ENCODE peak calls at places on chromosomes 11 and 22, in five cellular contexts. Q, D, Z, K and T are unnamed samples.

GRCh38 chr22:26017932-26018331 is 151.3 kb upstream of the SEZ6L start:
- DNase-seq in Q (no peak), D (no peak), K (no peak), Z (no peak), T (no peak)

GRCh38 chr11:110295487-110296225 is 758 bp downstream of the RDX start:
- DNase-seq in D (peak; percentile 64), K (peak; percentile 42), Z (peak; percentile 59), Q (no peak), T (peak; percentile 43)

GRCh38 chr11:118167906-118168305 is 8.5 kb downstream of the SCN2B start:
- DNase-seq in Z (no peak), Q (no peak), K (no peak), D (no peak), T (no peak)

GRCh38 chr11:77250881-77251640 is 50.4 kb downstream of the GDPD4 start:
- DNase-seq in Z (no peak), Q (no peak), D (no peak), K (no peak), T (no peak)

GRCh38 chr11:62880231-62880802 is 379 bp upstream of the SLC3A2 start:
- DNase-seq in K (no peak), Q (peak; percentile 38), D (peak; percentile 88), Z (no peak), T (no peak)

GRCh38 chr22:27311666-27312566 is 489.6 kb downstream of the MN1 start:
- DNase-seq in D (no peak), Q (no peak), K (no peak), Z (no peak), T (no peak)

GRCh38 chr11:209275-210121 is 2.0 kb downstream of the RIC8A start:
- DNase-seq in Q (peak; percentile 28), D (no peak), K (no peak), Z (no peak), T (no peak)

GRCh38 chr11:36350137-36350513 is 54.0 kb downstream of the PRR5L start:
- DNase-seq in D (no peak), Q (no peak), K (no peak), Z (no peak), T (no peak)

GRCh38 chr11:31689559-31689958 is 121.6 kb downstream of the PAX6 start:
- DNase-seq in Q (no peak), Z (no peak), D (no peak), K (no peak), T (no peak)

GRCh38 chr22:24996420-24996952 is 44.0 kb downstream of the KIAA1671 start:
- DNase-seq in D (no peak), K (no peak), Q (peak; percentile 27), Z (peak; percentile 55), T (no peak)

GRCh38 chr11:113473983-113474361 is 1.2 kb downstream of the DRD2 start:
- DNase-seq in Q (no peak), Z (no peak), D (no peak), K (no peak), T (no peak)

GRCh38 chr11:114183041-114183511 is 113.1 kb upstream of the NNMT start:
- DNase-seq in Z (peak; percentile 48), Q (no peak), K (peak; percentile 77), D (no peak), T (peak; percentile 73)

GRCh38 chr11:122628691-122629555 is 26.6 kb upstream of the UBASH3B start:
- DNase-seq in Q (peak; percentile 74), K (peak; percentile 67), D (peak; percentile 83), Z (peak; percentile 73), T (peak; percentile 60)

GRCh38 chr11:3106736-3107524 is 49.7 kb upstream of the CARS1 start:
- DNase-seq in Q (no peak), K (no peak), D (peak; percentile 40), Z (no peak), T (no peak)

GRCh38 chr22:19658967-19659804 is 55.1 kb upstream of the SEPTIN5 start:
- DNase-seq in Q (no peak), D (no peak), Z (no peak), K (no peak), T (no peak)

GRCh38 chr22:45203150-45203974 is 37.3 kb downstream of the KIAA0930 start:
- DNase-seq in Z (no peak), Q (no peak), K (no peak), D (no peak), T (no peak)

GRCh38 chr11:64246874-64247728 is at the start of gene PPP1R14B:
- DNase-seq in K (peak; percentile 71), Z (peak; percentile 94), D (peak; percentile 94), Q (peak; percentile 84), T (peak; percentile 74)

GRCh38 chr22:42369250-42370041 is 62.8 kb downstream of the NFAM1 start:
- DNase-seq in D (peak; percentile 95), Z (peak; percentile 92), K (peak; percentile 82), Q (peak; percentile 92), T (peak; percentile 84)

GRCh38 chr22:21694394-21694793 is 28.6 kb downstream of the PPIL2 start:
- DNase-seq in Q (no peak), D (no peak), K (no peak), Z (no peak), T (no peak)

GRCh38 chr11:47631473-47631872 is 10.9 kb downstream of the MTCH2 start:
- DNase-seq in D (no peak), Q (no peak), K (no peak), Z (no peak), T (no peak)

GRCh38 chr22:38570841-38571364 is 920 bp upstream of the DMC1 start:
- DNase-seq in Q (peak; percentile 9), K (peak; percentile 29), Z (peak; percentile 50), D (no peak), T (peak; percentile 37)

GRCh38 chr11:131331546-131331945 is 38.9 kb upstream of the NTM start:
- DNase-seq in K (no peak), Z (no peak), D (no peak), Q (no peak), T (no peak)

GRCh38 chr11:131854391-131854790 is 484.0 kb downstream of the NTM start:
- DNase-seq in D (no peak), Z (no peak), K (no peak), Q (no peak), T (no peak)

GRCh38 chr22:43110444-43110926 is at the start of gene BIK:
- DNase-seq in K (peak; percentile 31), Q (no peak), D (peak; percentile 58), Z (peak; percentile 78), T (peak; percentile 34)

GRCh38 chr22:43474161-43475101 is 62.6 kb downstream of the MPPED1 start:
- DNase-seq in Q (no peak), Z (no peak), K (no peak), D (no peak), T (no peak)

GRCh38 chr11:103988595-103988969 is 47.9 kb upstream of the DDI1 start:
- DNase-seq in D (no peak), Q (no peak), K (no peak), Z (no peak), T (no peak)
- H3K4me3 ChIP-seq in D (no peak overlapping the region), Q (no peak overlapping the region), K (no peak overlapping the region), Z (no peak overlapping the region), T (no peak overlapping the region)

DNA sequence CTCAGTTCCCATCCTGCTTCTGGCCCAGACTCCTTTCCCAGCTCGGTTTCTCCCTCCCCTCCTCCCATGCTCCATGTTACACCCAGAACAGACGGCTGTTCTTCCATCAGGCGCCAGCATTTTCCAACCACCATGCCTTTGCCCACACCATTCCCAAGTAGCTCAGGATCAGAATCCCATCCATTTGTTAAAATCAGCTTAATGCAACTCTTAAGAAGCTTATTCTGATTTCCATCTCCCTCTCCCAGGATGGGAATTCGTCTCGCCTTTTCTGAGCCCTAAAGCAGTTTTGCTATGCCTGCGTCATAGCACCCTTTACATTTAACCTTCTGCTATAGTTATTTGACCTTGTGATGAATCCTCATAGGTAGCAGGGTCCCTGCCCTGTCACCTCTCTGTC is 110.7 kb downstream of the MICAL2 start:
- DNase-seq in D (no peak), K (no peak), Z (no peak), Q (no peak), T (no peak)
- H3K4me1 ChIP-seq in D (peaks cover 2% of the 10 kb centered on the region), K (peaks cover 43% of the 10 kb centered on the region), Z (peaks cover 36% of the 10 kb centered on the region), Q (peaks cover 21% of the 10 kb centered on the region), T (peaks cover 49% of the 10 kb centered on the region)

GRCh38 chr22:49235463-49236300 is 592.0 kb downstream of the BRD1 start:
- DNase-seq in Q (no peak), K (no peak), Z (peak; percentile 33), D (no peak), T (no peak)
- H3K9me3 ChIP-seq in Q (no peaks in the 10 kb centered on the region), K (no peaks in the 10 kb centered on the region), Z (no peaks in the 10 kb centered on the region), D (no peaks in the 10 kb centered on the region), T (no peaks in the 10 kb centered on the region)

GRCh38 chr11:126959700-126960099 is 40.9 kb downstream of the KIRREL3 start:
- DNase-seq in Z (no peak), D (no peak), K (no peak), Q (no peak), T (no peak)

GRCh38 chr11:126968915-126969314 is 31.7 kb downstream of the KIRREL3 start:
- DNase-seq in Q (no peak), D (no peak), K (no peak), Z (no peak), T (no peak)

GRCh38 chr11:126965331-126965730 is 35.2 kb downstream of the KIRREL3 start:
- DNase-seq in Z (no peak), D (no peak), Q (no peak), K (no peak), T (no peak)

GRCh38 chr11:126963603-126964353 is 36.8 kb downstream of the KIRREL3 start:
- DNase-seq in D (no peak), K (no peak), Q (peak; percentile 57), Z (no peak), T (no peak)

GRCh38 chr11:126963115-126963514 is 37.5 kb downstream of the KIRREL3 start:
- DNase-seq in D (no peak), K (no peak), Q (no peak), Z (no peak), T (no peak)
- H3K4me3 ChIP-seq in D (no peak overlapping the region), K (no peak overlapping the region), Q (no peak overlapping the region), Z (no peak overlapping the region), T (no peak overlapping the region)

DNA sequence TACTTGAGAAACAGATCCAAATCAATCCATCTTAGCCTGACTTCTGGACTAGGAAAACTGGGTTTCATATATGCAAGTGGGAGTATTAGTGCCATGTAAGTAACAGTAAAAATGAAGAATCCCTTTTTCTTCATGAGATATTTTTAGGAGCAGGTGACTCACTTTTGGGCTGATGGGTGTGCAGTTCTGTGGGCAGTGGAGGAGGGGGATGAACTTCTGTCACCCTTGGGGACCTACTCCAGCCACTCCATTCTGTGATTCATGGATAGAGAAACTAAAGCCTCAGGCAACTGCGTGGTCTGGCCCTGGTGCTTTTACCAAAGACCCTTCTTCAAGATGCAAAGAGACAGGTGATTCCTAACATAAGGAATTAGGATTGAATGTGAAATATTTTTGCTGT is 208.6 kb upstream of the NARS2 start:
- DNase-seq in Z (no peak), Q (no peak), D (no peak), K (no peak), T (no peak)
- H3K4me1 ChIP-seq in Z (peaks cover 12% of the 10 kb centered on the region), Q (no peaks in the 10 kb centered on the region), D (no peaks in the 10 kb centered on the region), K (no peaks in the 10 kb centered on the region), T (no peaks in the 10 kb centered on the region)